ENCODE peak calls at places on chromosomes 11 and 22, in seven cellular contexts. Z is heart right ventricle, X is stomach, Q is tibial nerve, W is HCT116, N is psoas muscle, G is right cardiac atrium. M is an unnamed sample.

GRCh38 chr11:36361901-36362391 is 65.9 kb downstream of the PRR5L start:
- DNase-seq in Z (no peak), X (no peak), Q (peak; percentile 46), W (no peak), N (no peak), G (peak; percentile 46), M (peak; percentile 92)

GRCh38 chr11:9030601-9031000 is 26.8 kb upstream of the NRIP3 start:
- DNase-seq in Z (no peak), X (peak; percentile 57), Q (no peak), W (no peak), N (no peak), G (no peak), M (no peak)

GRCh38 chr22:43185860-43186261 is 1.1 kb downstream of the TTLL12 start:
- DNase-seq in Z (peak; percentile 35), X (peak; percentile 87), Q (peak; percentile 52), W (peak; percentile 29), N (peak; percentile 74), G (peak; percentile 86), M (no peak)

GRCh38 chr22:46373838-46374662 is 38.5 kb downstream of the TRMU start:
- DNase-seq in Z (no peak), X (no peak), Q (no peak), W (no peak), N (no peak), G (no peak), M (no peak)

GRCh38 chr11:3920148-3920852 is 64.8 kb downstream of the STIM1 start:
- DNase-seq in Z (no peak), X (peak; percentile 44), Q (peak; percentile 74), W (peak; percentile 44), N (peak; percentile 65), G (peak; percentile 52), M (peak; percentile 77)

GRCh38 chr11:17790453-17790852 is 55.9 kb downstream of the KCNC1 start:
- DNase-seq in Z (no peak), X (no peak), Q (no peak), W (no peak), N (no peak), G (no peak), M (no peak)

GRCh38 chr11:24747275-24748251 is 250.7 kb downstream of the LUZP2 start:
- DNase-seq in Z (peak; percentile 5), X (no peak), Q (no peak), W (no peak), N (no peak), G (peak; percentile 21), M (no peak)

GRCh38 chr22:46229701-46230100 is 20.4 kb downstream of the CDPF1 start:
- DNase-seq in Z (no peak), X (no peak), Q (no peak), W (no peak), N (no peak), G (no peak), M (no peak)

GRCh38 chr11:116702772-116703360 is 69.9 kb downstream of the BUD13 start:
- DNase-seq in Z (no peak), X (no peak), Q (no peak), W (no peak), N (no peak), G (no peak), M (no peak)

GRCh38 chr11:121864660-121865059 is 251.4 kb downstream of the BLID start:
- DNase-seq in Z (no peak), X (no peak), Q (no peak), W (no peak), N (no peak), G (peak; percentile 56), M (no peak)

GRCh38 chr22:38028344-38029130 is 28.7 kb upstream of the PICK1 start:
- DNase-seq in Z (no peak), X (no peak), Q (no peak), W (no peak), N (no peak), G (peak; percentile 16), M (no peak)

GRCh38 chr11:1483445-1483961 is 3.1 kb downstream of the MOB2 start:
- DNase-seq in Z (no peak), X (no peak), Q (no peak), W (no peak), N (peak; percentile 83), G (peak; percentile 21), M (no peak)

GRCh38 chr22:41445171-41446056 is 1.2 kb downstream of the TOB2 start:
- DNase-seq in Z (peak; percentile 58), X (peak; percentile 32), Q (no peak), W (no peak), N (peak; percentile 76), G (peak; percentile 78), M (no peak)

GRCh38 chr11:93524173-93524536 is 19.0 kb downstream of the SMCO4 start:
- DNase-seq in Z (no peak), X (no peak), Q (no peak), W (no peak), N (no peak), G (no peak), M (no peak)

GRCh38 chr11:76724162-76724768 is 53.7 kb upstream of the LRRC32 start:
- DNase-seq in Z (no peak), X (no peak), Q (no peak), W (no peak), N (no peak), G (no peak), M (no peak)

GRCh38 chr11:62775646-62776045 is 4.5 kb downstream of the TAF6L start:
- DNase-seq in Z (no peak), X (no peak), Q (no peak), W (no peak), N (no peak), G (no peak), M (no peak)

GRCh38 chr22:38467438-38467903 is 425 bp upstream of the KDELR3 start:
- DNase-seq in Z (no peak), X (no peak), Q (no peak), W (no peak), N (no peak), G (peak; percentile 75), M (no peak)

GRCh38 chr11:122923302-122923701 is 40.7 kb downstream of the JHY start:
- DNase-seq in Z (no peak), X (no peak), Q (no peak), W (no peak), N (no peak), G (no peak), M (no peak)

GRCh38 chr11:16603890-16604783 is 134.3 kb upstream of the C11orf58 start:
- DNase-seq in Z (peak; percentile 73), X (peak; percentile 35), Q (peak; percentile 50), W (no peak), N (peak; percentile 88), G (peak; percentile 88), M (peak; percentile 76)

GRCh38 chr22:44755956-44756361 is 3.6 kb downstream of the ARHGAP8 start:
- DNase-seq in Z (no peak), X (peak; percentile 71), Q (no peak), W (peak; percentile 40), N (no peak), G (no peak), M (no peak)
- H3K4me3 ChIP-seq in Z (no peak overlapping the region), X (no peak overlapping the region), Q (no peak overlapping the region), W (peak overlapping the region; percentile 11), N (no peak overlapping the region), G (no peak overlapping the region), M (no peak overlapping the region)

GRCh38 chr11:13277719-13278619 is at the start of gene BMAL1:
- DNase-seq in Z (peak; percentile 37), X (peak; percentile 57), Q (no peak), W (no peak), N (peak; percentile 81), G (peak; percentile 85), M (peak; percentile 58)

GRCh38 chr11:13279487-13279834 is 1.9 kb downstream of the BMAL1 start:
- DNase-seq in Z (no peak), X (no peak), Q (no peak), W (no peak), N (no peak), G (no peak), M (no peak)

GRCh38 chr11:13280323-13280722 is 2.7 kb downstream of the BMAL1 start:
- DNase-seq in Z (no peak), X (no peak), Q (no peak), W (no peak), N (no peak), G (no peak), M (no peak)

GRCh38 chr11:13276852-13277718 is 505 bp upstream of the BMAL1 start:
- DNase-seq in Z (peak; percentile 97), X (peak; percentile 97), Q (peak; percentile 96), W (peak; percentile 94), N (peak; percentile 99), G (peak; percentile 99), M (peak; percentile 99)

GRCh38 chr11:13278620-13279486 is 1.3 kb downstream of the BMAL1 start:
- DNase-seq in Z (no peak), X (no peak), Q (no peak), W (no peak), N (peak; percentile 54), G (no peak), M (no peak)
- H3K27ac ChIP-seq in Z (no peak overlapping the region), X (peak overlapping the region; percentile 94), Q (peak overlapping the region; percentile 94), W (peak overlapping the region; percentile 60), N (peak overlapping the region; percentile 93), G (no peak overlapping the region), M (no peak overlapping the region)

DNA sequence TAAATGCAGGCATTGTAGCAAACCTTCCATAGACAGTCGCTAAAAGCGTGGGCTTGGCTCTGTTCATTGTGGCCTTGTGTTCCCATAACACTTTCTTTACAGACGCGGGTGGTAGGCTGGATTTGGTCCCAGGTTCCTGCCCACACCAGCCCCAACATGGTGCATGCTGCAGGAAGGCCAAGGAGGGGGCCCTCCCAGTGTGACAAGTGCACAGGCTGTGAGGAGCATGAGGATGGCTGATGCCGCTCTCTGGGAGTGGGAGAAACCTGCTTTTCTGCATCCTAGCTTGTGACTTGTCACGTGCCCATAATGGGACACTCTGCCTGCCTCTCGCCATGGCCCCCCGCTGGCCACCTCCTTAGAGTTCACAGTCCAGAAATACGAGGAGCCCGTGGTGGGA is 161.8 kb upstream of the B3GAT1 start:
- DNase-seq in Z (peak; percentile 1), X (no peak), Q (no peak), W (no peak), N (no peak), G (no peak), M (no peak)
- H3K4me3 ChIP-seq in Z (no peak overlapping the region), X (no peak overlapping the region), Q (no peak overlapping the region), W (no peak overlapping the region), N (no peak overlapping the region), G (no peak overlapping the region), M (no peak overlapping the region)

GRCh38 chr22:18068991-18069390 is 8.8 kb upstream of the PEX26 start:
- DNase-seq in Z (no peak), X (no peak), Q (no peak), W (no peak), N (no peak), G (no peak), M (no peak)

GRCh38 chr22:18070041-18070440 is 7.7 kb upstream of the PEX26 start:
- DNase-seq in Z (no peak), X (no peak), Q (no peak), W (no peak), N (no peak), G (no peak), M (no peak)

GRCh38 chr22:18070556-18071306 is 7.1 kb upstream of the PEX26 start:
- DNase-seq in Z (no peak), X (no peak), Q (no peak), W (no peak), N (no peak), G (peak; percentile 26), M (no peak)

GRCh38 chr22:18075101-18075730 is 2.6 kb upstream of the PEX26 start:
- DNase-seq in Z (no peak), X (no peak), Q (no peak), W (no peak), N (no peak), G (no peak), M (no peak)

DNA sequence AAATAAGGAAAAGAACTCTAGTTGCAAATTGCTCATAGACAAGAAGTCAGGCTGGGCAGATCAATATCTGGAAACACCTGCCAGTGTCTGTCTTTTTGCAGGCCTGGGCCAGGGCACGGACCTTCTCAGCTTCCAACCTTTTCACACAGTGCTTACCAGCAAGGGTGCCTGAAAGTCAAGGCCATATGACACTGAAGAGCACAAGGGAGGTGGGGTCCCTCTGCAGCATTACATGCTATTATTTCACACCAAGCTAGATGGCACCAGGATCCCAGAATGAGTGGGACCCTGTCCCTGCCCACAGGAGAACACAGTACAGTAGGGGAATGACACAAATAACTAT is 5.9 kb upstream of the PEX26 start:
- DNase-seq in Z (no peak), X (no peak), Q (no peak), W (no peak), N (no peak), G (no peak), M (no peak)
- H3K27ac ChIP-seq in Z (no peak overlapping the region), X (no peak overlapping the region), Q (no peak overlapping the region), W (no peak overlapping the region), N (peak overlapping the region; percentile 23), G (no peak overlapping the region), M (no peak overlapping the region)